ENCODE peak calls at places on chromosome 1, in seven cellular contexts. One of them, this sample, is unnamed.

GRCh38 chr1:18972991-18973390 is 16.5 kb upstream of the IFFO2 start:
- DNase-seq in epithelial cell of prostate: no peak
- DNase-seq in stimulated activated CD4-positive, alpha-beta T cell treated with anti-CD3 and anti-CD28 coated beads, Interleukin-1b, Interleukin-23, amount 100 ng/mL, for 48 hours: no peak
- DNase-seq in stimulated activated CD8-positive, alpha-beta memory T cell treated with anti-CD3 and anti-CD28 coated beads, Interleukin-12 subunit alpha, Interleukin-12 subunit beta, amount 100 ng/mL, for 4 hours: no peak
- DNase-seq in stimulated activated naive CD8-positive, alpha-beta T cell treated with anti-CD3 and anti-CD28 coated beads, Interleukin-15, amount 100 ng/mL, for 72 hours: no peak
- DNase-seq in NCI-H1048: no peak
- DNase-seq in activated T-cell treated with anti-CD3 and anti-CD28 coated beads for 1 hour: no peak
- DNase-seq in this sample: no peak

GRCh38 chr1:151888972-151889570 is 20.2 kb downstream of the THEM4 start:
- DNase-seq in epithelial cell of prostate: no peak
- DNase-seq in NCI-H1048: no peak
- DNase-seq in stimulated activated naive CD8-positive, alpha-beta T cell treated with anti-CD3 and anti-CD28 coated beads, Interleukin-15, amount 100 ng/mL, for 72 hours: no peak
- DNase-seq in stimulated activated CD8-positive, alpha-beta memory T cell treated with anti-CD3 and anti-CD28 coated beads, Interleukin-12 subunit alpha, Interleukin-12 subunit beta, amount 100 ng/mL, for 4 hours: no peak
- DNase-seq in stimulated activated CD4-positive, alpha-beta T cell treated with anti-CD3 and anti-CD28 coated beads, Interleukin-1b, Interleukin-23, amount 100 ng/mL, for 48 hours: no peak
- DNase-seq in activated T-cell treated with anti-CD3 and anti-CD28 coated beads for 1 hour: no peak
- DNase-seq in this sample: no peak

GRCh38 chr1:42155362-42155761 is 2.2 kb downstream of the GUCA2B start:
- DNase-seq in stimulated activated CD8-positive, alpha-beta memory T cell treated with anti-CD3 and anti-CD28 coated beads, Interleukin-12 subunit alpha, Interleukin-12 subunit beta, amount 100 ng/mL, for 4 hours: no peak
- DNase-seq in epithelial cell of prostate: no peak
- DNase-seq in activated T-cell treated with anti-CD3 and anti-CD28 coated beads for 1 hour: no peak
- DNase-seq in stimulated activated CD4-positive, alpha-beta T cell treated with anti-CD3 and anti-CD28 coated beads, Interleukin-1b, Interleukin-23, amount 100 ng/mL, for 48 hours: no peak
- DNase-seq in NCI-H1048: no peak
- DNase-seq in stimulated activated naive CD8-positive, alpha-beta T cell treated with anti-CD3 and anti-CD28 coated beads, Interleukin-15, amount 100 ng/mL, for 72 hours: no peak
- DNase-seq in this sample: no peak

GRCh38 chr1:30409476-30410152 is 313.8 kb downstream of the MATN1 start:
- DNase-seq in activated T-cell treated with anti-CD3 and anti-CD28 coated beads for 1 hour: no peak
- DNase-seq in stimulated activated CD4-positive, alpha-beta T cell treated with anti-CD3 and anti-CD28 coated beads, Interleukin-1b, Interleukin-23, amount 100 ng/mL, for 48 hours: no peak
- DNase-seq in NCI-H1048: no peak
- DNase-seq in stimulated activated naive CD8-positive, alpha-beta T cell treated with anti-CD3 and anti-CD28 coated beads, Interleukin-15, amount 100 ng/mL, for 72 hours: no peak
- DNase-seq in stimulated activated CD8-positive, alpha-beta memory T cell treated with anti-CD3 and anti-CD28 coated beads, Interleukin-12 subunit alpha, Interleukin-12 subunit beta, amount 100 ng/mL, for 4 hours: no peak
- DNase-seq in epithelial cell of prostate: no peak
- DNase-seq in this sample: no peak

GRCh38 chr1:22039594-22040347 is 12.7 kb upstream of the CDC42 start:
- DNase-seq in stimulated activated naive CD8-positive, alpha-beta T cell treated with anti-CD3 and anti-CD28 coated beads, Interleukin-15, amount 100 ng/mL, for 72 hours: peak; percentile 95
- DNase-seq in stimulated activated CD8-positive, alpha-beta memory T cell treated with anti-CD3 and anti-CD28 coated beads, Interleukin-12 subunit alpha, Interleukin-12 subunit beta, amount 100 ng/mL, for 4 hours: peak; percentile 65
- DNase-seq in stimulated activated CD4-positive, alpha-beta T cell treated with anti-CD3 and anti-CD28 coated beads, Interleukin-1b, Interleukin-23, amount 100 ng/mL, for 48 hours: peak; percentile 91
- DNase-seq in epithelial cell of prostate: no peak
- DNase-seq in activated T-cell treated with anti-CD3 and anti-CD28 coated beads for 1 hour: peak; percentile 75
- DNase-seq in NCI-H1048: no peak
- DNase-seq in this sample: peak; percentile 40

GRCh38 chr1:2973661-2974593 is 47.3 kb upstream of the ACTRT2 start:
- DNase-seq in NCI-H1048: no peak
- DNase-seq in stimulated activated CD4-positive, alpha-beta T cell treated with anti-CD3 and anti-CD28 coated beads, Interleukin-1b, Interleukin-23, amount 100 ng/mL, for 48 hours: no peak
- DNase-seq in epithelial cell of prostate: no peak
- DNase-seq in stimulated activated CD8-positive, alpha-beta memory T cell treated with anti-CD3 and anti-CD28 coated beads, Interleukin-12 subunit alpha, Interleukin-12 subunit beta, amount 100 ng/mL, for 4 hours: no peak
- DNase-seq in activated T-cell treated with anti-CD3 and anti-CD28 coated beads for 1 hour: no peak
- DNase-seq in stimulated activated naive CD8-positive, alpha-beta T cell treated with anti-CD3 and anti-CD28 coated beads, Interleukin-15, amount 100 ng/mL, for 72 hours: peak; percentile 6
- DNase-seq in this sample: no peak

GRCh38 chr1:212683357-212683722 is 16.3 kb downstream of the BATF3 start:
- DNase-seq in epithelial cell of prostate: no peak
- DNase-seq in stimulated activated CD8-positive, alpha-beta memory T cell treated with anti-CD3 and anti-CD28 coated beads, Interleukin-12 subunit alpha, Interleukin-12 subunit beta, amount 100 ng/mL, for 4 hours: peak; percentile 22
- DNase-seq in stimulated activated naive CD8-positive, alpha-beta T cell treated with anti-CD3 and anti-CD28 coated beads, Interleukin-15, amount 100 ng/mL, for 72 hours: peak; percentile 95
- DNase-seq in stimulated activated CD4-positive, alpha-beta T cell treated with anti-CD3 and anti-CD28 coated beads, Interleukin-1b, Interleukin-23, amount 100 ng/mL, for 48 hours: peak; percentile 72
- DNase-seq in activated T-cell treated with anti-CD3 and anti-CD28 coated beads for 1 hour: no peak
- DNase-seq in NCI-H1048: no peak
- DNase-seq in this sample: no peak

GRCh38 chr1:36516372-36517018 is 33.8 kb upstream of the CSF3R start:
- DNase-seq in stimulated activated naive CD8-positive, alpha-beta T cell treated with anti-CD3 and anti-CD28 coated beads, Interleukin-15, amount 100 ng/mL, for 72 hours: peak; percentile 43
- DNase-seq in stimulated activated CD4-positive, alpha-beta T cell treated with anti-CD3 and anti-CD28 coated beads, Interleukin-1b, Interleukin-23, amount 100 ng/mL, for 48 hours: peak; percentile 44
- DNase-seq in activated T-cell treated with anti-CD3 and anti-CD28 coated beads for 1 hour: peak; percentile 28
- DNase-seq in NCI-H1048: no peak
- DNase-seq in stimulated activated CD8-positive, alpha-beta memory T cell treated with anti-CD3 and anti-CD28 coated beads, Interleukin-12 subunit alpha, Interleukin-12 subunit beta, amount 100 ng/mL, for 4 hours: no peak
- DNase-seq in epithelial cell of prostate: peak; percentile 3
- DNase-seq in this sample: peak; percentile 39

GRCh38 chr1:12142891-12143630 is 23.7 kb upstream of the TNFRSF1B start:
- DNase-seq in NCI-H1048: no peak
- DNase-seq in stimulated activated CD4-positive, alpha-beta T cell treated with anti-CD3 and anti-CD28 coated beads, Interleukin-1b, Interleukin-23, amount 100 ng/mL, for 48 hours: no peak
- DNase-seq in stimulated activated naive CD8-positive, alpha-beta T cell treated with anti-CD3 and anti-CD28 coated beads, Interleukin-15, amount 100 ng/mL, for 72 hours: no peak
- DNase-seq in epithelial cell of prostate: no peak
- DNase-seq in stimulated activated CD8-positive, alpha-beta memory T cell treated with anti-CD3 and anti-CD28 coated beads, Interleukin-12 subunit alpha, Interleukin-12 subunit beta, amount 100 ng/mL, for 4 hours: no peak
- DNase-seq in activated T-cell treated with anti-CD3 and anti-CD28 coated beads for 1 hour: no peak
- DNase-seq in this sample: no peak

GRCh38 chr1:78519446-78519845 is 28.7 kb downstream of the PTGFR start:
- DNase-seq in stimulated activated CD4-positive, alpha-beta T cell treated with anti-CD3 and anti-CD28 coated beads, Interleukin-1b, Interleukin-23, amount 100 ng/mL, for 48 hours: no peak
- DNase-seq in stimulated activated CD8-positive, alpha-beta memory T cell treated with anti-CD3 and anti-CD28 coated beads, Interleukin-12 subunit alpha, Interleukin-12 subunit beta, amount 100 ng/mL, for 4 hours: no peak
- DNase-seq in NCI-H1048: no peak
- DNase-seq in activated T-cell treated with anti-CD3 and anti-CD28 coated beads for 1 hour: no peak
- DNase-seq in stimulated activated naive CD8-positive, alpha-beta T cell treated with anti-CD3 and anti-CD28 coated beads, Interleukin-15, amount 100 ng/mL, for 72 hours: no peak
- DNase-seq in epithelial cell of prostate: no peak
- DNase-seq in this sample: no peak

GRCh38 chr1:185080425-185080824 is 35.1 kb downstream of the RNF2 start:
- DNase-seq in NCI-H1048: no peak
- DNase-seq in activated T-cell treated with anti-CD3 and anti-CD28 coated beads for 1 hour: no peak
- DNase-seq in stimulated activated CD8-positive, alpha-beta memory T cell treated with anti-CD3 and anti-CD28 coated beads, Interleukin-12 subunit alpha, Interleukin-12 subunit beta, amount 100 ng/mL, for 4 hours: no peak
- DNase-seq in stimulated activated CD4-positive, alpha-beta T cell treated with anti-CD3 and anti-CD28 coated beads, Interleukin-1b, Interleukin-23, amount 100 ng/mL, for 48 hours: no peak
- DNase-seq in epithelial cell of prostate: no peak
- DNase-seq in stimulated activated naive CD8-positive, alpha-beta T cell treated with anti-CD3 and anti-CD28 coated beads, Interleukin-15, amount 100 ng/mL, for 72 hours: no peak
- DNase-seq in this sample: no peak

GRCh38 chr1:15847893-15848142 is 311 bp downstream of the SPEN start:
- DNase-seq in epithelial cell of prostate: no peak
- DNase-seq in stimulated activated naive CD8-positive, alpha-beta T cell treated with anti-CD3 and anti-CD28 coated beads, Interleukin-15, amount 100 ng/mL, for 72 hours: no peak
- DNase-seq in activated T-cell treated with anti-CD3 and anti-CD28 coated beads for 1 hour: peak; percentile 16
- DNase-seq in stimulated activated CD4-positive, alpha-beta T cell treated with anti-CD3 and anti-CD28 coated beads, Interleukin-1b, Interleukin-23, amount 100 ng/mL, for 48 hours: no peak
- DNase-seq in stimulated activated CD8-positive, alpha-beta memory T cell treated with anti-CD3 and anti-CD28 coated beads, Interleukin-12 subunit alpha, Interleukin-12 subunit beta, amount 100 ng/mL, for 4 hours: no peak
- DNase-seq in NCI-H1048: no peak
- DNase-seq in this sample: no peak